ENCODE peak calls at places on chromosomes 3 and 15, in four cellular contexts. One of them, this sample, is unnamed.

GRCh38 chr15:89806565-89807550 is 7.8 kb downstream of the ANPEP start:
- DNase-seq in posterior cingulate gyrus: no peak
- DNase-seq in HFFc6: no peak
- DNase-seq in effector memory CD8-positive, alpha-beta T cell: no peak
- DNase-seq in this sample: no peak

GRCh38 chr15:90529369-90530249 is at the start of gene CRTC3:
- DNase-seq in HFFc6: peak
- DNase-seq in effector memory CD8-positive, alpha-beta T cell: peak
- DNase-seq in posterior cingulate gyrus: peak
- DNase-seq in this sample: peak

GRCh38 chr3:157248590-157249425 is 88.9 kb upstream of the CCNL1 start:
- DNase-seq in HFFc6: peak
- DNase-seq in posterior cingulate gyrus: no peak
- DNase-seq in effector memory CD8-positive, alpha-beta T cell: no peak
- DNase-seq in this sample: no peak

GRCh38 chr3:14143826-14144225 is 19.0 kb downstream of the TMEM43 start:
- DNase-seq in posterior cingulate gyrus: no peak
- DNase-seq in effector memory CD8-positive, alpha-beta T cell: no peak
- DNase-seq in HFFc6: peak
- DNase-seq in this sample: no peak

GRCh38 chr3:98282205-98282604 is at the start of gene OR5H2:
- DNase-seq in effector memory CD8-positive, alpha-beta T cell: no peak
- DNase-seq in HFFc6: no peak
- DNase-seq in posterior cingulate gyrus: no peak
- DNase-seq in this sample: no peak

GRCh38 chr3:139906441-139906840 is 28.5 kb upstream of the CLSTN2 start:
- DNase-seq in posterior cingulate gyrus: no peak
- DNase-seq in HFFc6: peak
- DNase-seq in effector memory CD8-positive, alpha-beta T cell: no peak
- DNase-seq in this sample: no peak

GRCh38 chr15:78193731-78194567 is 40.4 kb downstream of the ACSBG1 start:
- DNase-seq in HFFc6: no peak
- DNase-seq in effector memory CD8-positive, alpha-beta T cell: no peak
- DNase-seq in posterior cingulate gyrus: no peak
- DNase-seq in this sample: no peak

GRCh38 chr15:29131336-29132109 is 138.1 kb downstream of the NSMCE3 start:
- DNase-seq in effector memory CD8-positive, alpha-beta T cell: no peak
- DNase-seq in posterior cingulate gyrus: no peak
- DNase-seq in HFFc6: no peak
- DNase-seq in this sample: no peak

GRCh38 chr3:133833267-133833666 is 27.7 kb downstream of the SRPRB start:
- DNase-seq in HFFc6: no peak
- DNase-seq in posterior cingulate gyrus: no peak
- DNase-seq in effector memory CD8-positive, alpha-beta T cell: no peak
- DNase-seq in this sample: no peak

This sample was measured in activated T-helper 1 cell treated with anti-CD3 and anti-CD28 coated beads, Interleukin-12 subunit alpha, Interleukin-12 subunit beta, Interleukin-2, Interleukin-4 antibody, amounts not matched to agents 30 ng/mL and 10 ng/mL and 1 ng/mL, durations not matched to agents 14 hours and 24 hours and 36 hours.